ENCODE peak calls at places on chromosomes 12 and 14, in five cellular contexts. S, Z, E, T and B are unnamed samples.

GRCh38 chr12:8844665-8845064 is 22.2 kb downstream of the A2ML1 start:
- DNase-seq in Z (no peak), E (no peak), T (peak; percentile 36), S (no peak), B (peak; percentile 20)

GRCh38 chr14:52219488-52220084 is 47.9 kb upstream of the PTGDR start:
- DNase-seq in S (no peak), Z (no peak), T (no peak), E (no peak), B (no peak)

GRCh38 chr12:123126294-123127144 is 24.4 kb downstream of the PITPNM2 start:
- DNase-seq in T (peak; percentile 99), Z (no peak), E (no peak), S (no peak), B (no peak)

GRCh38 chr14:31543969-31544799 is 17.0 kb upstream of the NUBPL start:
- DNase-seq in E (no peak), Z (no peak), T (no peak), S (peak; percentile 57), B (no peak)

GRCh38 chr12:31105668-31106067 is 32.0 kb downstream of the DDX11 start:
- DNase-seq in T (no peak), E (no peak), S (no peak), Z (no peak), B (no peak)

GRCh38 chr12:95397566-95397965 is 76.4 kb upstream of the METAP2 start:
- DNase-seq in Z (no peak), S (no peak), T (no peak), E (no peak), B (no peak)

GRCh38 chr12:121250359-121250758 is 40.4 kb downstream of the P2RX4 start:
- DNase-seq in T (no peak), E (no peak), Z (no peak), S (no peak), B (no peak)

GRCh38 chr14:93984070-93984469 is 7.7 kb upstream of the ASB2 start:
- DNase-seq in Z (no peak), S (peak; percentile 25), E (no peak), T (peak; percentile 69), B (no peak)

GRCh38 chr12:30882706-30883105 is 43.8 kb upstream of the TSPAN11 start:
- DNase-seq in T (no peak), E (no peak), Z (no peak), S (no peak), B (no peak)

GRCh38 chr14:74948228-74949175 is 6.9 kb downstream of the PGF start:
- DNase-seq in T (no peak), Z (no peak), E (no peak), S (no peak), B (no peak)

GRCh38 chr12:48122065-48122834 is 3.1 kb downstream of the PFKM start:
- DNase-seq in S (no peak), T (no peak), E (no peak), Z (no peak), B (peak; percentile 69)

GRCh38 chr14:68027276-68027675 is 207.7 kb downstream of the RAD51B start:
- DNase-seq in S (no peak), E (no peak), Z (no peak), T (peak; percentile 62), B (no peak)

GRCh38 chr12:109830267-109830666 is 2.9 kb downstream of the TRPV4 start:
- DNase-seq in S (no peak), T (no peak), E (no peak), Z (no peak), B (no peak)

GRCh38 chr12:47223848-47224213 is 144.1 kb upstream of the AMIGO2 start:
- DNase-seq in S (no peak), E (no peak), T (peak; percentile 39), Z (no peak), B (peak; percentile 74)

GRCh38 chr14:71555654-71556559 is 376.3 kb upstream of the RGS6 start:
- DNase-seq in E (peak; percentile 24), Z (peak; percentile 40), T (peak; percentile 51), S (no peak), B (peak; percentile 71)

GRCh38 chr12:6553051-6553868 is 2.6 kb downstream of the IFFO1 start:
- DNase-seq in S (no peak), T (peak; percentile 67), Z (no peak), E (no peak), B (no peak)
- H3K36me3 ChIP-seq in S (peaks cover 13% of the 10 kb centered on the region), T (peaks cover 18% of the 10 kb centered on the region), Z (no peaks in the 10 kb centered on the region), E (peaks cover 32% of the 10 kb centered on the region), B (peaks cover 4% of the 10 kb centered on the region)

GRCh38 chr12:53388932-53389331 is 9.0 kb downstream of the SP1 start:
- DNase-seq in E (no peak), Z (no peak), T (no peak), S (no peak), B (no peak)
- H3K36me3 ChIP-seq in E (peaks cover 23% of the 10 kb centered on the region), Z (no peaks in the 10 kb centered on the region), T (peaks cover 2% of the 10 kb centered on the region), S (peaks cover 11% of the 10 kb centered on the region), B (peaks cover 2% of the 10 kb centered on the region)

GRCh38 chr12:53481108-53481442 is 18.2 kb downstream of the MAP3K12 start:
- DNase-seq in T (no peak), Z (no peak), S (no peak), E (no peak), B (no peak)

GRCh38 chr12:53478865-53479264 is 20.4 kb downstream of the MAP3K12 start:
- DNase-seq in S (no peak), T (no peak), E (no peak), Z (no peak), B (no peak)

GRCh38 chr12:53481957-53482586 is 17.2 kb downstream of the MAP3K12 start:
- DNase-seq in Z (no peak), E (no peak), S (peak; percentile 83), T (no peak), B (no peak)

GRCh38 chr12:53479314-53479713 is 19.9 kb downstream of the MAP3K12 start:
- DNase-seq in T (no peak), Z (no peak), S (no peak), E (no peak), B (no peak)

DNA sequence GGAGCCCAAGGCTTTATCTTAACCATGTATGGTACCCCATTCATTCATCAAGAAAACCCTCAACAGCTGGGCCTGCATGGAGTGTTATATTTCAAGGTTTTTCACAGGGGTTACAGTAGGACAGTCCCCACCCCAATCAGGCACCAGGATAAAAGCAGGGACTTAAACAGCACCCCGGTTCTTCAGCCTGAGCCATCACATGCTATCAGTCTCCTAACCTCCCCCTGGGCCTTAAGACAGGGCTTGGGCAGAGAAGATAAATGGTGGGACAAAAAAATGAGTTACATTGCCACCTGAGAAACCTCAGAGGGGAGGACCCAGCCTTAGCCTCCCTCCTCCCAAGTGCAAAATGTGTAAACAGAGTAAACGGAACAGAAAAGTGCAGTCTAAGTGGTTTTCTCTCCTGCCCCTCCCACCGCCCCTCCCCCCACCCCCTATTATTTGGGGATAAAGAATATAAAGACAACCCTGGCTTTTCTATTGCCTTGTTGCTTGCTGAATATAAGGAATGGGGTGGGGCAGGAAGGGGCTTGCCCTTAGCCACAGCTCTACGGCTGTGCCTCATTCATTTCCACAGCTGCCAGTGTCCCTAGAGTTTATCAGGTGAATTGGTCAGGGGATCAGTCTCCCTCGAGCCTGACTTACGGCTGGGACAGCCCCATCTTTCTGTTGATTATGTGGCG is 18.7 kb downstream of the MAP3K12 start:
- DNase-seq in S (no peak), T (no peak), Z (no peak), E (no peak), B (no peak)
- H3K36me3 ChIP-seq in S (peaks cover 45% of the 10 kb centered on the region), T (peaks cover 36% of the 10 kb centered on the region), Z (no peaks in the 10 kb centered on the region), E (peaks cover 86% of the 10 kb centered on the region), B (peaks cover 19% of the 10 kb centered on the region)

DNA sequence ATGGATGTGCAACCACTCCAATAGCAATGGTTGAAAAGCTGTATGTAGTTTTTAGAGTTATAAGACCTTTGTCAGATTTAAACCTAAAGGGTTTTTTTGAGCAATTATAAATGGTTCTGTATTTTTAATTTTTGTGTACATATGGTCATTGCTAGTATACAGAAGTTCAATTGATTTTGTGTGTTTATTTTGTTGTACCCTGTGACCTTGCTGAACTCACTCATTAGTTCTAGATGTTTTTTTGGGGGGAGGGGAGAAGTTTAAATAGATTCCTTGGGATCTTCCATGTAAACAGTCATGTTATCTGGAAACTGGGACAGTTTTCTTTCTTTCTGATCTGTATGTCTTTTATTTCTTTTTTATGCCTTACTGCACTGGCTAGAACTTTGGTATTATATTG is 87.8 kb downstream of the MED13L start:
- DNase-seq in S (no peak), E (no peak), Z (no peak), T (no peak), B (no peak)
- H3K36me3 ChIP-seq in S (no peaks in the 10 kb centered on the region), E (no peaks in the 10 kb centered on the region), Z (no peaks in the 10 kb centered on the region), T (no peaks in the 10 kb centered on the region), B (no peaks in the 10 kb centered on the region)

DNA sequence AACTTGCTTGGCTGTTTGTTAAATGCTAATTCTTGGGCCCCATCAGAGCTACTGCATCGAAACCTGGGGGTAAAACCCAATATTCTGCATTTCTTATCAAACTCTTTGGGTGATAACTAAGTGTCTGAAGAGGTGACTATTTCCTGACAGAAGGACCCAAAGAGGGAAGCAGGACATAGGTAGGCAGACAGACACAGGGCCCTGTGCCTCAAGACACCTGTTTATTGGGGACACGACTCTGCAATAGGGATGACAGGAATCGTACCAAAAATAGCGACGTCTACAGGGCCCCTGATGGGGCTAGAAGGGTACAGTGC is 8.6 kb downstream of the ZNF219 start:
- DNase-seq in E (no peak), S (no peak), T (no peak), Z (no peak), B (no peak)
- H3K36me3 ChIP-seq in E (no peaks in the 10 kb centered on the region), S (peaks cover 22% of the 10 kb centered on the region), T (peaks cover 8% of the 10 kb centered on the region), Z (no peaks in the 10 kb centered on the region), B (peaks cover 3% of the 10 kb centered on the region)

GRCh38 chr12:132783917-132784531 is 22.4 kb upstream of the ANKLE2 start:
- DNase-seq in E (no peak), T (no peak), Z (no peak), S (no peak), B (no peak)
- H3K36me3 ChIP-seq in E (peaks cover 57% of the 10 kb centered on the region), T (peaks cover 54% of the 10 kb centered on the region), Z (no peaks in the 10 kb centered on the region), S (peaks cover 21% of the 10 kb centered on the region), B (peaks cover 38% of the 10 kb centered on the region)